ENCODE peak calls at places on chromosomes 3 and 15, in seven cellular contexts. One of them, this sample, is unnamed.

GRCh38 chr3:197463279-197463678 is 92.5 kb downstream of the BDH1 start:
- DNase-seq in MCF 10A: no peak
- DNase-seq in Kasumi-1: no peak
- DNase-seq in transverse colon: no peak
- DNase-seq in CD8-positive, alpha-beta memory T cell: no peak
- DNase-seq in neural progenitor cell: no peak
- DNase-seq in kidney epithelial cell: no peak
- DNase-seq in this sample: no peak

GRCh38 chr3:125436921-125437320 is 61.8 kb upstream of the ZNF148 start:
- DNase-seq in Kasumi-1: no peak
- DNase-seq in MCF 10A: no peak
- DNase-seq in kidney epithelial cell: no peak
- DNase-seq in transverse colon: no peak
- DNase-seq in neural progenitor cell: no peak
- DNase-seq in CD8-positive, alpha-beta memory T cell: no peak
- DNase-seq in this sample: no peak

GRCh38 chr3:131922356-131922755 is 112.5 kb downstream of the CPNE4 start:
- DNase-seq in transverse colon: no peak
- DNase-seq in Kasumi-1: no peak
- DNase-seq in kidney epithelial cell: no peak
- DNase-seq in neural progenitor cell: no peak
- DNase-seq in CD8-positive, alpha-beta memory T cell: no peak
- DNase-seq in MCF 10A: no peak
- DNase-seq in this sample: no peak

GRCh38 chr15:99564221-99565030 is 1.4 kb upstream of the MEF2A start:
- DNase-seq in Kasumi-1: peak; percentile 88
- DNase-seq in kidney epithelial cell: no peak
- DNase-seq in CD8-positive, alpha-beta memory T cell: no peak
- DNase-seq in MCF 10A: no peak
- DNase-seq in neural progenitor cell: peak; percentile 39
- DNase-seq in transverse colon: peak; percentile 19
- DNase-seq in this sample: no peak

GRCh38 chr3:196624008-196624790 is 15.3 kb upstream of the NRROS start:
- DNase-seq in CD8-positive, alpha-beta memory T cell: no peak
- DNase-seq in kidney epithelial cell: no peak
- DNase-seq in MCF 10A: no peak
- DNase-seq in transverse colon: no peak
- DNase-seq in neural progenitor cell: no peak
- DNase-seq in Kasumi-1: peak; percentile 76
- DNase-seq in this sample: no peak

GRCh38 chr3:71784914-71785593 is at the start of gene PROK2:
- DNase-seq in CD8-positive, alpha-beta memory T cell: peak; percentile 8
- DNase-seq in kidney epithelial cell: no peak
- DNase-seq in neural progenitor cell: peak; percentile 76
- DNase-seq in transverse colon: no peak
- DNase-seq in MCF 10A: no peak
- DNase-seq in Kasumi-1: no peak
- DNase-seq in this sample: no peak

GRCh38 chr15:70059476-70060213 is 38.1 kb downstream of the TLE3 start:
- DNase-seq in MCF 10A: no peak
- DNase-seq in neural progenitor cell: no peak
- DNase-seq in CD8-positive, alpha-beta memory T cell: no peak
- DNase-seq in kidney epithelial cell: no peak
- DNase-seq in Kasumi-1: no peak
- DNase-seq in transverse colon: no peak
- DNase-seq in this sample: no peak

GRCh38 chr3:12508316-12508715 is 24.0 kb downstream of the TSEN2 start:
- DNase-seq in Kasumi-1: no peak
- DNase-seq in CD8-positive, alpha-beta memory T cell: no peak
- DNase-seq in kidney epithelial cell: peak; percentile 92
- DNase-seq in neural progenitor cell: no peak
- DNase-seq in MCF 10A: peak; percentile 91
- DNase-seq in transverse colon: peak; percentile 20
- DNase-seq in this sample: no peak

GRCh38 chr15:57060799-57061198 is 142.4 kb downstream of the TCF12 start:
- DNase-seq in Kasumi-1: no peak
- DNase-seq in transverse colon: no peak
- DNase-seq in neural progenitor cell: no peak
- DNase-seq in MCF 10A: peak; percentile 31
- DNase-seq in CD8-positive, alpha-beta memory T cell: no peak
- DNase-seq in kidney epithelial cell: peak; percentile 71
- DNase-seq in this sample: no peak

GRCh38 chr3:32841875-32842505 is 24.2 kb downstream of the TRIM71 start:
- DNase-seq in CD8-positive, alpha-beta memory T cell: no peak
- DNase-seq in transverse colon: no peak
- DNase-seq in neural progenitor cell: no peak
- DNase-seq in MCF 10A: peak; percentile 3
- DNase-seq in Kasumi-1: no peak
- DNase-seq in kidney epithelial cell: no peak
- DNase-seq in this sample: no peak

GRCh38 chr3:150073513-150073912 is 102.8 kb upstream of the PFN2 start:
- DNase-seq in Kasumi-1: no peak
- DNase-seq in transverse colon: no peak
- DNase-seq in kidney epithelial cell: no peak
- DNase-seq in MCF 10A: peak; percentile 14
- DNase-seq in neural progenitor cell: no peak
- DNase-seq in CD8-positive, alpha-beta memory T cell: no peak
- DNase-seq in this sample: no peak

GRCh38 chr3:100647673-100648072 is 38.3 kb downstream of the ADGRG7 start:
- DNase-seq in neural progenitor cell: no peak
- DNase-seq in Kasumi-1: no peak
- DNase-seq in transverse colon: no peak
- DNase-seq in CD8-positive, alpha-beta memory T cell: no peak
- DNase-seq in MCF 10A: no peak
- DNase-seq in kidney epithelial cell: no peak
- DNase-seq in this sample: no peak

GRCh38 chr15:80849308-80849707 is 70.1 kb downstream of the CEMIP start:
- DNase-seq in CD8-positive, alpha-beta memory T cell: no peak
- DNase-seq in neural progenitor cell: no peak
- DNase-seq in transverse colon: no peak
- DNase-seq in Kasumi-1: no peak
- DNase-seq in kidney epithelial cell: peak; percentile 71
- DNase-seq in MCF 10A: peak; percentile 93
- DNase-seq in this sample: no peak

GRCh38 chr3:186985713-186986364 is 55.5 kb downstream of the ST6GAL1 start:
- DNase-seq in MCF 10A: no peak
- DNase-seq in neural progenitor cell: no peak
- DNase-seq in CD8-positive, alpha-beta memory T cell: no peak
- DNase-seq in kidney epithelial cell: no peak
- DNase-seq in transverse colon: no peak
- DNase-seq in Kasumi-1: peak; percentile 93
- DNase-seq in this sample: no peak

GRCh38 chr3:32577174-32577573 is 6.5 kb upstream of the DYNC1LI1 start:
- DNase-seq in Kasumi-1: no peak
- DNase-seq in transverse colon: no peak
- DNase-seq in CD8-positive, alpha-beta memory T cell: no peak
- DNase-seq in kidney epithelial cell: no peak
- DNase-seq in neural progenitor cell: no peak
- DNase-seq in MCF 10A: no peak
- DNase-seq in this sample: no peak

GRCh38 chr15:85041230-85041629 is 59.6 kb downstream of the PDE8A start:
- DNase-seq in transverse colon: no peak
- DNase-seq in Kasumi-1: no peak
- DNase-seq in MCF 10A: no peak
- DNase-seq in neural progenitor cell: no peak
- DNase-seq in kidney epithelial cell: no peak
- DNase-seq in CD8-positive, alpha-beta memory T cell: no peak
- DNase-seq in this sample: no peak

GRCh38 chr3:17258823-17259436 is 374.2 kb downstream of the PLCL2 start:
- DNase-seq in neural progenitor cell: peak; percentile 55
- DNase-seq in kidney epithelial cell: no peak
- DNase-seq in Kasumi-1: peak; percentile 40
- DNase-seq in MCF 10A: peak; percentile 55
- DNase-seq in CD8-positive, alpha-beta memory T cell: no peak
- DNase-seq in transverse colon: no peak
- DNase-seq in this sample: peak; percentile 34

GRCh38 chr3:147393261-147393964 is 12.9 kb downstream of the ZIC4 start:
- DNase-seq in transverse colon: no peak
- DNase-seq in MCF 10A: no peak
- DNase-seq in neural progenitor cell: peak; percentile 79
- DNase-seq in CD8-positive, alpha-beta memory T cell: no peak
- DNase-seq in Kasumi-1: no peak
- DNase-seq in kidney epithelial cell: no peak
- DNase-seq in this sample: no peak

GRCh38 chr3:49930922-49931321 is 1.3 kb upstream of the MON1A start:
- DNase-seq in neural progenitor cell: peak; percentile 87
- DNase-seq in CD8-positive, alpha-beta memory T cell: no peak
- DNase-seq in transverse colon: peak; percentile 33
- DNase-seq in Kasumi-1: peak; percentile 59
- DNase-seq in MCF 10A: peak; percentile 32
- DNase-seq in kidney epithelial cell: no peak
- DNase-seq in this sample: no peak

GRCh38 chr3:71728632-71729342 is 3.6 kb upstream of the EIF4E3 start:
- DNase-seq in kidney epithelial cell: no peak
- DNase-seq in MCF 10A: no peak
- DNase-seq in neural progenitor cell: peak; percentile 92
- DNase-seq in Kasumi-1: no peak
- DNase-seq in transverse colon: no peak
- DNase-seq in CD8-positive, alpha-beta memory T cell: no peak
- DNase-seq in this sample: no peak

GRCh38 chr15:96321422-96322391 is 8.8 kb upstream of the NR2F2 start:
- DNase-seq in MCF 10A: no peak
- DNase-seq in transverse colon: no peak
- DNase-seq in neural progenitor cell: peak; percentile 60
- DNase-seq in kidney epithelial cell: no peak
- DNase-seq in Kasumi-1: no peak
- DNase-seq in CD8-positive, alpha-beta memory T cell: no peak
- DNase-seq in this sample: no peak

This sample was measured in effector memory CD8-positive, alpha-beta T cell.